ENCODE peak calls at places on chromosomes 1 and 21, in seven cellular contexts. A is fibroblast of the conjunctiva; H is stimulated activated CD4-positive, alpha-beta T cell treated with anti-CD3 and anti-CD28 coated beads, Interleukin-2, amount 100 ng/mL, for 48 hours; O is stimulated activated CD8-positive, alpha-beta memory T cell treated with anti-CD3 and anti-CD28 coated beads, Interleukin-4, amount 100 ng/mL, for 24 hours; R is sigmoid colon; C is Right ventricle myocardium superior; U is MG63. K is an unnamed sample.
A peak's percentile ranks its signal among the peaks of the same experiment; 100 is the strongest.

GRCh38 chr1:172325562-172325961 is 94.9 kb upstream of the C1orf105 start:
- DNase-seq in A (no peak), H (no peak), O (no peak), R (no peak), C (no peak), U (peak; percentile 38), K (no peak)

GRCh38 chr1:206723500-206724472 is 39.1 kb downstream of the MAPKAPK2 start:
- DNase-seq in A (peak; percentile 57), H (no peak), O (no peak), R (peak; percentile 79), C (peak; percentile 62), U (peak; percentile 90), K (no peak)

GRCh38 chr1:94690033-94690712 is 130.0 kb upstream of the SLC44A3 start:
- DNase-seq in A (peak; percentile 73), H (no peak), O (no peak), R (no peak), C (no peak), U (peak; percentile 49), K (no peak)

GRCh38 chr21:41369105-41369914 is 7.5 kb downstream of the MX2 start:
- DNase-seq in A (no peak), H (peak; percentile 22), O (no peak), R (peak; percentile 69), C (peak; percentile 59), U (no peak), K (peak; percentile 75)

GRCh38 chr21:33206771-33207290 is 22.9 kb upstream of the IFNAR2 start:
- DNase-seq in A (no peak), H (no peak), O (no peak), R (no peak), C (peak; percentile 47), U (no peak), K (no peak)

GRCh38 chr21:43944757-43945156 is 67.4 kb upstream of the TRAPPC10 start:
- DNase-seq in A (no peak), H (no peak), O (no peak), R (no peak), C (no peak), U (no peak), K (peak; percentile 84)

GRCh38 chr21:17003221-17003620 is 509.6 kb upstream of the CXADR start:
- DNase-seq in A (no peak), H (no peak), O (no peak), R (no peak), C (no peak), U (no peak), K (no peak)

GRCh38 chr1:64687725-64688285 is 57.1 kb upstream of the RAVER2 start:
- DNase-seq in A (no peak), H (no peak), O (no peak), R (no peak), C (peak; percentile 64), U (no peak), K (no peak)

GRCh38 chr1:153990468-153991150 is at the start of gene RPS27:
- DNase-seq in A (peak; percentile 98), H (peak; percentile 77), O (peak; percentile 69), R (peak; percentile 98), C (peak; percentile 89), U (peak; percentile 93), K (no peak)

GRCh38 chr1:178548108-178548507 is 35.2 kb downstream of the TEX35 start:
- DNase-seq in A (no peak), H (no peak), O (no peak), R (no peak), C (no peak), U (no peak), K (no peak)

GRCh38 chr21:42012344-42012743 is 2.2 kb upstream of the ZBTB21 start:
- DNase-seq in A (no peak), H (no peak), O (no peak), R (no peak), C (no peak), U (peak; percentile 96), K (no peak)

GRCh38 chr1:154760469-154760933 is 109.6 kb downstream of the KCNN3 start:
- DNase-seq in A (no peak), H (peak; percentile 83), O (peak; percentile 78), R (peak; percentile 68), C (peak; percentile 75), U (no peak), K (no peak)

GRCh38 chr1:241610056-241610815 is 29.9 kb downstream of the CHML start:
- DNase-seq in A (no peak), H (no peak), O (no peak), R (no peak), C (no peak), U (peak; percentile 70), K (no peak)

GRCh38 chr1:214280386-214281029 is 451 bp upstream of the SMYD2 start:
- DNase-seq in A (no peak), H (peak; percentile 18), O (no peak), R (no peak), C (peak; percentile 55), U (peak; percentile 57), K (no peak)

GRCh38 chr1:202565890-202566289 is 144.4 kb downstream of the SYT2 start:
- DNase-seq in A (no peak), H (no peak), O (no peak), R (no peak), C (no peak), U (no peak), K (no peak)

GRCh38 chr1:85566890-85567289 is 13.7 kb upstream of the CCN1 start:
- DNase-seq in A (no peak), H (no peak), O (no peak), R (no peak), C (no peak), U (no peak), K (no peak)

GRCh38 chr1:211742272-211742671 is 66.9 kb upstream of the NEK2 start:
- DNase-seq in A (no peak), H (no peak), O (no peak), R (no peak), C (no peak), U (no peak), K (no peak)

GRCh38 chr1:226217273-226217672 is 6.2 kb upstream of the MIXL1 start:
- DNase-seq in A (no peak), H (no peak), O (no peak), R (no peak), C (no peak), U (no peak), K (no peak)

GRCh38 chr21:32702702-32703101 is 25.1 kb downstream of the SYNJ1 start:
- DNase-seq in A (no peak), H (no peak), O (no peak), R (no peak), C (no peak), U (no peak), K (no peak)